ENCODE peak calls at places on chromosomes 1 and 21, in six cellular contexts. B is fibroblast of lung, L is activated B cell treated with CpG ODN at 0.5 μM for 24 hours, Q is osteocyte, Z is heart left ventricle, V is WERI-Rb-1. Y is an unnamed sample.

GRCh38 chr1:32724678-32725594 is 22.4 kb upstream of the SYNC start:
- DNase-seq in L (no peak), Q (peak; percentile 89), B (peak; percentile 93), Z (peak; percentile 36), V (no peak), Y (no peak)

GRCh38 chr1:182374101-182374834 is 17.3 kb downstream of the GLUL start:
- DNase-seq in V (no peak), Z (no peak), Q (no peak), B (no peak), L (no peak), Y (no peak)

GRCh38 chr1:31669433-31669785 is 24.7 kb upstream of the PEF1 start:
- DNase-seq in V (peak; percentile 88), B (no peak), Q (no peak), Z (no peak), L (no peak), Y (no peak)

GRCh38 chr21:45405271-45405818 is 380 bp downstream of the COL18A1 start:
- DNase-seq in L (peak; percentile 21), Z (peak; percentile 77), V (no peak), B (no peak), Q (no peak), Y (no peak)

GRCh38 chr21:31752352-31752751 is 20.4 kb upstream of the SCAF4 start:
- DNase-seq in V (no peak), Z (no peak), B (no peak), L (no peak), Q (no peak), Y (no peak)

GRCh38 chr1:84842748-84843231 is 50.2 kb downstream of the LPAR3 start:
- DNase-seq in B (peak; percentile 15), L (no peak), Z (no peak), V (no peak), Q (no peak), Y (no peak)

GRCh38 chr1:165896277-165896676 is 68.9 kb downstream of the UCK2 start:
- DNase-seq in B (peak; percentile 90), L (no peak), Z (no peak), V (peak; percentile 80), Q (no peak), Y (no peak)

GRCh38 chr1:163295949-163296348 is 25.8 kb upstream of the NUF2 start:
- DNase-seq in L (no peak), B (peak; percentile 58), V (no peak), Z (no peak), Q (no peak), Y (no peak)

GRCh38 chr1:62962794-62963776 is 179.2 kb downstream of the ATG4C start:
- DNase-seq in V (peak; percentile 79), Q (no peak), L (no peak), Z (no peak), B (peak; percentile 44), Y (no peak)

GRCh38 chr1:112706505-112707216 is at the start of gene RHOC:
- DNase-seq in V (peak; percentile 62), Z (peak; percentile 85), B (peak; percentile 47), L (no peak), Q (no peak), Y (no peak)

GRCh38 chr1:159171254-159171687 is at the start of gene CADM3:
- DNase-seq in Z (no peak), V (peak; percentile 33), L (no peak), Q (no peak), B (no peak), Y (no peak)

GRCh38 chr1:44947060-44947773 is 39.2 kb downstream of the EIF2B3 start:
- DNase-seq in Z (peak; percentile 25), B (peak; percentile 84), Q (no peak), V (no peak), L (no peak), Y (no peak)

GRCh38 chr1:214261206-214262123 is 19.5 kb upstream of the SMYD2 start:
- DNase-seq in Z (peak; percentile 87), V (peak; percentile 82), Q (peak; percentile 94), B (peak; percentile 72), L (peak; percentile 63), Y (peak; percentile 67)

GRCh38 chr1:210711825-210712224 is 383.1 kb downstream of the HHAT start:
- DNase-seq in V (peak; percentile 77), B (no peak), Q (no peak), Z (no peak), L (no peak), Y (no peak)

GRCh38 chr21:46199436-46200373 is 15.4 kb upstream of the SPATC1L start:
- DNase-seq in V (no peak), B (peak; percentile 41), L (no peak), Z (no peak), Q (no peak), Y (peak; percentile 4)

GRCh38 chr1:54334996-54335395 is 71.2 kb downstream of the SSBP3 start:
- DNase-seq in L (no peak), Q (no peak), Z (no peak), V (no peak), B (peak; percentile 90), Y (no peak)

GRCh38 chr1:192808588-192809285 is at the start of gene RGS2:
- DNase-seq in B (peak; percentile 95), Z (peak; percentile 93), L (peak; percentile 79), Q (peak; percentile 95), V (peak; percentile 82), Y (peak; percentile 83)
- TF ChIP-seq CTCF in B (no peak), Z (peak; percentile 10), L (no peak), Q (peak; percentile 30), V (no peak), Y (no peak)

GRCh38 chr1:161738627-161739287 is 10.8 kb upstream of the DUSP12 start:
- DNase-seq in V (no peak), L (peak; percentile 55), Q (no peak), Z (peak; percentile 31), B (peak; percentile 84), Y (no peak)
- TF ChIP-seq CTCF in V (peak; percentile 37), L (no peak), Q (peak; percentile 36), Z (peak; percentile 29), B (peak; percentile 67), Y (no peak)

GRCh38 chr1:109111386-109112055 is 2.4 kb upstream of the ELAPOR1 start:
- DNase-seq in V (no peak), B (peak; percentile 6), Q (no peak), L (no peak), Z (no peak), Y (no peak)

GRCh38 chr1:109112652-109113285 is 1.1 kb upstream of the ELAPOR1 start:
- DNase-seq in Q (peak; percentile 98), Z (peak; percentile 91), V (peak; percentile 98), L (peak; percentile 83), B (peak; percentile 87), Y (peak; percentile 98)

GRCh38 chr1:109113787-109114568 is at the start of gene ELAPOR1:
- DNase-seq in Z (peak; percentile 50), L (peak; percentile 57), Q (no peak), B (no peak), V (peak; percentile 79), Y (no peak)

GRCh38 chr1:109109906-109110305 is 4.0 kb upstream of the ELAPOR1 start:
- DNase-seq in Z (no peak), Q (no peak), V (no peak), L (no peak), B (no peak), Y (no peak)

GRCh38 chr1:109112056-109112651 is 1.8 kb upstream of the ELAPOR1 start:
- DNase-seq in B (peak; percentile 43), L (no peak), Z (no peak), V (no peak), Q (no peak), Y (no peak)
- TF ChIP-seq CTCF in B (no peak), L (no peak), Z (no peak), V (peak; percentile 48), Q (no peak), Y (no peak)

GRCh38 chr21:37915941-37916794 is at the start of gene KCNJ6:
- DNase-seq in V (peak; percentile 87), L (no peak), Z (peak; percentile 21), Q (peak; percentile 92), B (peak; percentile 59), Y (no peak)
- TF ChIP-seq CTCF in V (peak; percentile 97), L (no peak), Z (peak; percentile 58), Q (peak; percentile 77), B (peak; percentile 84), Y (no peak)